ENCODE peak calls at places on chromosome 3, in ten cellular contexts. U is heart left ventricle; W is right atrium auricular region; G is heart right ventricle; S is kidney epithelial cell; V is AG09309; L is vagina; R is left lung; H is astrocyte of the cerebellum; Y is naive thymus-derived CD4-positive, alpha-beta T cell. I is an unnamed sample.

GRCh38 chr3:4492240-4493007 is 724 bp upstream of the ITPR1 start:
- DNase-seq in G (peak; percentile 28), S (no peak), U (peak; percentile 63), V (peak; percentile 31), Y (peak; percentile 41), R (peak; percentile 82), L (no peak), W (peak; percentile 74), H (peak; percentile 57), I (peak; percentile 25)

GRCh38 chr3:129022114-129022994 is 21.2 kb downstream of the EFCC1 start:
- DNase-seq in H (no peak), S (no peak), U (peak; percentile 91), W (no peak), G (peak; percentile 86), Y (no peak), L (no peak), R (peak; percentile 75), V (no peak), I (no peak)

GRCh38 chr3:43726511-43726910 is 35.8 kb downstream of the ABHD5 start:
- DNase-seq in W (no peak), U (no peak), L (no peak), G (no peak), H (no peak), V (no peak), R (no peak), S (no peak), Y (no peak), I (peak; percentile 31)

GRCh38 chr3:191094057-191094456 is 105.0 kb upstream of the OSTN start:
- DNase-seq in G (no peak), U (no peak), R (no peak), W (no peak), V (peak; percentile 73), H (no peak), L (no peak), Y (no peak), S (no peak), I (peak; percentile 80)

GRCh38 chr3:2856062-2856792 is 253.9 kb downstream of the IL5RA start:
- DNase-seq in V (no peak), H (no peak), R (no peak), G (no peak), U (no peak), L (no peak), S (no peak), Y (no peak), W (no peak), I (no peak)

GRCh38 chr3:12598890-12599289 is 42.0 kb downstream of the MKRN2 start:
- DNase-seq in Y (no peak), S (no peak), G (no peak), V (no peak), W (no peak), L (no peak), R (no peak), H (no peak), U (no peak), I (no peak)

GRCh38 chr3:137304313-137305056 is 346.7 kb downstream of the IL20RB start:
- DNase-seq in G (no peak), L (no peak), U (no peak), W (no peak), Y (no peak), H (no peak), S (no peak), R (peak; percentile 5), V (no peak), I (no peak)

GRCh38 chr3:189099031-189099471 is 72.7 kb upstream of the TPRG1 start:
- DNase-seq in Y (no peak), V (no peak), U (peak; percentile 85), R (peak; percentile 77), G (peak; percentile 85), L (no peak), H (no peak), S (no peak), W (peak; percentile 93), I (no peak)

GRCh38 chr3:10315101-10315500 is 5.8 kb downstream of the SEC13 start:
- DNase-seq in W (no peak), S (no peak), V (no peak), L (no peak), G (no peak), R (no peak), U (no peak), Y (no peak), H (no peak), I (no peak)

GRCh38 chr3:51934991-51935885 is 6.5 kb downstream of the RRP9 start:
- DNase-seq in U (no peak), L (no peak), R (no peak), Y (no peak), W (peak; percentile 55), H (no peak), S (no peak), V (no peak), G (no peak), I (no peak)

GRCh38 chr3:197333901-197334639 is 35.7 kb upstream of the DLG1 start:
- DNase-seq in W (no peak), S (no peak), H (no peak), R (no peak), L (no peak), U (no peak), V (no peak), Y (no peak), G (no peak), I (no peak)

GRCh38 chr3:1962531-1963090 is 136.1 kb upstream of the CNTN4 start:
- DNase-seq in L (no peak), R (no peak), S (no peak), W (no peak), Y (no peak), G (no peak), H (no peak), U (no peak), V (no peak), I (no peak)

GRCh38 chr3:149368201-149368849 is 9.1 kb downstream of the TM4SF1 start:
- DNase-seq in H (no peak), U (no peak), G (no peak), W (no peak), S (no peak), V (no peak), L (no peak), Y (no peak), R (no peak), I (no peak)

GRCh38 chr3:196179380-196180308 is 31.6 kb downstream of the ZDHHC19 start:
- DNase-seq in Y (peak; percentile 81), V (peak; percentile 28), U (no peak), L (no peak), W (no peak), G (no peak), H (peak; percentile 33), R (peak; percentile 80), S (no peak), I (peak; percentile 47)
- H3K4me3 ChIP-seq in Y (peak overlapping the region; percentile 41), V (no peak overlapping the region), U (no peak overlapping the region), L (no peak overlapping the region), W (no peak overlapping the region), G (no peak overlapping the region), H (no peak overlapping the region), R (no peak overlapping the region), S (no peak overlapping the region), I (no peak overlapping the region)

DNA sequence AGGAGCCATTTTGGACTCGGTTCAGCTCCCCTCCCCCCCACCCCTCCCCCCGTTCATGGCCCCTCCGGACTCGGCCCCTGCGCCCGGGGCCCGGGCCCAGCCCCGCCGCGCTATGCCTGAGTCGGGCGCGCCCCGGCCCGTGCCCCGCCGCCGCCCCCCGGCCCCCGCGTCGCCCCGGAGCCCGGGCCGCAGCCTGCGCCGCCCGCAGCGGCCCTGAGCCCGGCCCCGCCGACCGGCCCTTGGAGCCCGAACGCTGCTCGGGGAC is 156 bp downstream of the ACVR2B start:
- DNase-seq in Y (no peak), H (no peak), R (no peak), L (no peak), V (no peak), G (no peak), U (no peak), S (no peak), W (no peak), I (no peak)
- H3K4me3 ChIP-seq in Y (no peak overlapping the region), H (peak overlapping the region; percentile 55), R (peak overlapping the region; percentile 69), L (peak overlapping the region; percentile 80), V (peak overlapping the region; percentile 74), G (peak overlapping the region; percentile 86), U (peak overlapping the region; percentile 98), S (peak overlapping the region; percentile 70), W (peak overlapping the region; percentile 73), I (peak overlapping the region; percentile 75)

GRCh38 chr3:102178817-102179216 is 256.0 kb upstream of the ZPLD1 start:
- DNase-seq in U (no peak), W (no peak), L (no peak), V (no peak), S (no peak), G (no peak), R (no peak), H (no peak), Y (no peak), I (no peak)

GRCh38 chr3:102179321-102180290 is 255.2 kb upstream of the ZPLD1 start:
- DNase-seq in V (no peak), Y (no peak), G (no peak), H (no peak), W (no peak), R (no peak), S (no peak), U (no peak), L (no peak), I (no peak)

GRCh38 chr3:102181202-102181920 is 253.5 kb upstream of the ZPLD1 start:
- DNase-seq in S (no peak), R (no peak), H (peak; percentile 89), V (peak; percentile 75), L (no peak), W (no peak), U (no peak), Y (no peak), G (no peak), I (peak; percentile 78)

GRCh38 chr3:102182162-102182561 is 252.7 kb upstream of the ZPLD1 start:
- DNase-seq in H (no peak), G (no peak), V (no peak), R (no peak), L (no peak), U (peak; percentile 28), Y (no peak), S (peak; percentile 93), W (no peak), I (no peak)

DNA sequence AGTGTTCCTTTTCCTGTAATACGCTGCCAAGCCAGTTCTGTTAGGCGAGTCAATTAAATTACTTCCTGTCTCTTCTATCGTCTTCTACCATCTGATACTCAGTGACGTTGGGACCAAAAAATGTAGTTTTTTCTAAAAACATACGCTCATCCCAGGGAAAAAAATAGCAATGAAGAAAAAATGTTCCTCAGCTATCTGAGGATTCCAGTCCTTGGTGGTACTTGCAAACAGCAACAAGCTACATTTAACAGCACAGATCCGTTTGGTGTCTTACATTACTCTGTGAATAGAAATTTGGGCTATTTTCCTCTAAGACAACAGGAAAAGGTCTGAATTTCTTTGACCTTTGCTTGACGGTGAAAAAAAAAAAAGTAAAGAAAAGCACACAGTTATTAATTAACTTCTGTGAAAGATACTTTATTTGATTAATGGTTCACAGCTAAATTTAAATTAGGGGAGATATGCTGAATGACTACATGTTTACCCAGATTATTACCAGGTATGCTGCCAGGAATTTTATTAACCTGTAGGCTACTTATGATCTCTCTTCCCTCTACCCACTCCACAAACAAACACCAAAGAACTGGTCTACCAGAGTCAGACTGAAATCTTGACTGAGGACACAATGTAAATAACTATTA is 254.4 kb upstream of the ZPLD1 start:
- DNase-seq in W (no peak), G (peak; percentile 31), V (peak; percentile 89), U (no peak), L (no peak), R (no peak), H (no peak), Y (no peak), S (peak; percentile 81), I (peak; percentile 77)
- H3K4me3 ChIP-seq in W (no peak overlapping the region), G (no peak overlapping the region), V (no peak overlapping the region), U (no peak overlapping the region), L (no peak overlapping the region), R (no peak overlapping the region), H (no peak overlapping the region), Y (no peak overlapping the region), S (no peak overlapping the region), I (no peak overlapping the region)

GRCh38 chr3:126494204-126494603 is 18.5 kb upstream of the ZXDC start:
- DNase-seq in R (peak; percentile 34), W (no peak), V (no peak), G (no peak), Y (no peak), L (no peak), U (no peak), H (no peak), S (no peak), I (no peak)
- H3K4me3 ChIP-seq in R (no peak overlapping the region), W (no peak overlapping the region), V (no peak overlapping the region), G (no peak overlapping the region), Y (no peak overlapping the region), L (no peak overlapping the region), U (no peak overlapping the region), H (no peak overlapping the region), S (no peak overlapping the region), I (no peak overlapping the region)